ENCODE peak calls at places on chromosomes 13 and 19, in nine cellular contexts. One of them, this sample, is unnamed.

GRCh38 chr19:10086904-10087256 is 763 bp downstream of the SHFL start:
- DNase-seq in activated naive CD4-positive, alpha-beta T cell treated with anti-CD3 and anti-CD28 coated beads for 36 hours: peak; percentile 31
- DNase-seq in HCT116: no peak
- DNase-seq in activated T-cell treated with anti-CD3 and anti-CD28 coated beads for 4 hours: peak; percentile 53
- DNase-seq in stomach: no peak
- DNase-seq in heart left ventricle: no peak
- DNase-seq in stimulated activated CD4-positive, alpha-beta T cell treated with anti-CD3 and anti-CD28 coated beads, Interleukin-1b, Interleukin-23, amount 100 ng/mL, for 1 hour: no peak
- DNase-seq in NCI-H1694: no peak
- DNase-seq in fibroblast of villous mesenchyme: no peak
- DNase-seq in this sample: no peak

GRCh38 chr13:112990783-112991182 is 21.8 kb downstream of the MCF2L start:
- DNase-seq in activated naive CD4-positive, alpha-beta T cell treated with anti-CD3 and anti-CD28 coated beads for 36 hours: no peak
- DNase-seq in HCT116: no peak
- DNase-seq in activated T-cell treated with anti-CD3 and anti-CD28 coated beads for 4 hours: no peak
- DNase-seq in stomach: peak; percentile 88
- DNase-seq in heart left ventricle: no peak
- DNase-seq in stimulated activated CD4-positive, alpha-beta T cell treated with anti-CD3 and anti-CD28 coated beads, Interleukin-1b, Interleukin-23, amount 100 ng/mL, for 1 hour: no peak
- DNase-seq in NCI-H1694: no peak
- DNase-seq in fibroblast of villous mesenchyme: no peak
- DNase-seq in this sample: no peak

GRCh38 chr13:76293346-76293745 is 592.9 kb downstream of the KCTD12 start:
- DNase-seq in activated naive CD4-positive, alpha-beta T cell treated with anti-CD3 and anti-CD28 coated beads for 36 hours: no peak
- DNase-seq in HCT116: no peak
- DNase-seq in activated T-cell treated with anti-CD3 and anti-CD28 coated beads for 4 hours: no peak
- DNase-seq in stomach: no peak
- DNase-seq in heart left ventricle: no peak
- DNase-seq in stimulated activated CD4-positive, alpha-beta T cell treated with anti-CD3 and anti-CD28 coated beads, Interleukin-1b, Interleukin-23, amount 100 ng/mL, for 1 hour: no peak
- DNase-seq in NCI-H1694: no peak
- DNase-seq in fibroblast of villous mesenchyme: peak; percentile 34
- DNase-seq in this sample: no peak

GRCh38 chr13:109778102-109778542 is 8.3 kb downstream of the IRS2 start:
- DNase-seq in activated naive CD4-positive, alpha-beta T cell treated with anti-CD3 and anti-CD28 coated beads for 36 hours: peak; percentile 21
- DNase-seq in HCT116: no peak
- DNase-seq in activated T-cell treated with anti-CD3 and anti-CD28 coated beads for 4 hours: no peak
- DNase-seq in stomach: peak; percentile 65
- DNase-seq in heart left ventricle: no peak
- DNase-seq in stimulated activated CD4-positive, alpha-beta T cell treated with anti-CD3 and anti-CD28 coated beads, Interleukin-1b, Interleukin-23, amount 100 ng/mL, for 1 hour: no peak
- DNase-seq in NCI-H1694: no peak
- DNase-seq in fibroblast of villous mesenchyme: peak; percentile 47
- DNase-seq in this sample: no peak

GRCh38 chr13:109644069-109644750 is 142.2 kb downstream of the IRS2 start:
- DNase-seq in activated naive CD4-positive, alpha-beta T cell treated with anti-CD3 and anti-CD28 coated beads for 36 hours: no peak
- DNase-seq in HCT116: no peak
- DNase-seq in activated T-cell treated with anti-CD3 and anti-CD28 coated beads for 4 hours: no peak
- DNase-seq in stomach: no peak
- DNase-seq in heart left ventricle: no peak
- DNase-seq in stimulated activated CD4-positive, alpha-beta T cell treated with anti-CD3 and anti-CD28 coated beads, Interleukin-1b, Interleukin-23, amount 100 ng/mL, for 1 hour: no peak
- DNase-seq in NCI-H1694: no peak
- DNase-seq in fibroblast of villous mesenchyme: no peak
- DNase-seq in this sample: no peak

GRCh38 chr13:43057653-43058317 is 34.4 kb downstream of the DNAJC15 start:
- DNase-seq in activated naive CD4-positive, alpha-beta T cell treated with anti-CD3 and anti-CD28 coated beads for 36 hours: peak; percentile 50
- DNase-seq in HCT116: peak; percentile 68
- DNase-seq in activated T-cell treated with anti-CD3 and anti-CD28 coated beads for 4 hours: no peak
- DNase-seq in stomach: no peak
- DNase-seq in heart left ventricle: peak; percentile 38
- DNase-seq in stimulated activated CD4-positive, alpha-beta T cell treated with anti-CD3 and anti-CD28 coated beads, Interleukin-1b, Interleukin-23, amount 100 ng/mL, for 1 hour: no peak
- DNase-seq in NCI-H1694: no peak
- DNase-seq in fibroblast of villous mesenchyme: peak; percentile 44
- DNase-seq in this sample: no peak

GRCh38 chr13:39881887-39882286 is 226.4 kb downstream of the COG6 start:
- DNase-seq in activated naive CD4-positive, alpha-beta T cell treated with anti-CD3 and anti-CD28 coated beads for 36 hours: no peak
- DNase-seq in HCT116: no peak
- DNase-seq in activated T-cell treated with anti-CD3 and anti-CD28 coated beads for 4 hours: no peak
- DNase-seq in stomach: no peak
- DNase-seq in heart left ventricle: no peak
- DNase-seq in stimulated activated CD4-positive, alpha-beta T cell treated with anti-CD3 and anti-CD28 coated beads, Interleukin-1b, Interleukin-23, amount 100 ng/mL, for 1 hour: no peak
- DNase-seq in NCI-H1694: no peak
- DNase-seq in fibroblast of villous mesenchyme: no peak
- DNase-seq in this sample: no peak

GRCh38 chr19:18091217-18091608 is 4.5 kb upstream of the IL12RB1 start:
- DNase-seq in activated naive CD4-positive, alpha-beta T cell treated with anti-CD3 and anti-CD28 coated beads for 36 hours: peak; percentile 94
- DNase-seq in HCT116: no peak
- DNase-seq in activated T-cell treated with anti-CD3 and anti-CD28 coated beads for 4 hours: peak; percentile 81
- DNase-seq in stomach: peak; percentile 61
- DNase-seq in heart left ventricle: peak; percentile 60
- DNase-seq in stimulated activated CD4-positive, alpha-beta T cell treated with anti-CD3 and anti-CD28 coated beads, Interleukin-1b, Interleukin-23, amount 100 ng/mL, for 1 hour: peak; percentile 60
- DNase-seq in NCI-H1694: no peak
- DNase-seq in fibroblast of villous mesenchyme: no peak
- DNase-seq in this sample: no peak

GRCh38 chr13:47087841-47088240 is 191.0 kb upstream of the HTR2A start:
- DNase-seq in activated naive CD4-positive, alpha-beta T cell treated with anti-CD3 and anti-CD28 coated beads for 36 hours: no peak
- DNase-seq in HCT116: no peak
- DNase-seq in activated T-cell treated with anti-CD3 and anti-CD28 coated beads for 4 hours: no peak
- DNase-seq in stomach: no peak
- DNase-seq in heart left ventricle: no peak
- DNase-seq in stimulated activated CD4-positive, alpha-beta T cell treated with anti-CD3 and anti-CD28 coated beads, Interleukin-1b, Interleukin-23, amount 100 ng/mL, for 1 hour: no peak
- DNase-seq in NCI-H1694: no peak
- DNase-seq in fibroblast of villous mesenchyme: no peak
- DNase-seq in this sample: no peak

GRCh38 chr13:94224670-94225069 is 254.8 kb downstream of the DCT start:
- DNase-seq in activated naive CD4-positive, alpha-beta T cell treated with anti-CD3 and anti-CD28 coated beads for 36 hours: no peak
- DNase-seq in HCT116: no peak
- DNase-seq in activated T-cell treated with anti-CD3 and anti-CD28 coated beads for 4 hours: no peak
- DNase-seq in stomach: no peak
- DNase-seq in heart left ventricle: no peak
- DNase-seq in stimulated activated CD4-positive, alpha-beta T cell treated with anti-CD3 and anti-CD28 coated beads, Interleukin-1b, Interleukin-23, amount 100 ng/mL, for 1 hour: no peak
- DNase-seq in NCI-H1694: no peak
- DNase-seq in fibroblast of villous mesenchyme: no peak
- DNase-seq in this sample: no peak

GRCh38 chr13:92387245-92387644 is 839.4 kb upstream of the GPC6 start:
- DNase-seq in activated naive CD4-positive, alpha-beta T cell treated with anti-CD3 and anti-CD28 coated beads for 36 hours: no peak
- DNase-seq in HCT116: no peak
- DNase-seq in activated T-cell treated with anti-CD3 and anti-CD28 coated beads for 4 hours: no peak
- DNase-seq in stomach: no peak
- DNase-seq in heart left ventricle: no peak
- DNase-seq in stimulated activated CD4-positive, alpha-beta T cell treated with anti-CD3 and anti-CD28 coated beads, Interleukin-1b, Interleukin-23, amount 100 ng/mL, for 1 hour: no peak
- DNase-seq in NCI-H1694: no peak
- DNase-seq in fibroblast of villous mesenchyme: no peak
- DNase-seq in this sample: no peak

GRCh38 chr13:113155982-113156655 is 2.3 kb upstream of the PROZ start:
- DNase-seq in activated naive CD4-positive, alpha-beta T cell treated with anti-CD3 and anti-CD28 coated beads for 36 hours: no peak
- DNase-seq in HCT116: no peak
- DNase-seq in activated T-cell treated with anti-CD3 and anti-CD28 coated beads for 4 hours: no peak
- DNase-seq in stomach: no peak
- DNase-seq in heart left ventricle: no peak
- DNase-seq in stimulated activated CD4-positive, alpha-beta T cell treated with anti-CD3 and anti-CD28 coated beads, Interleukin-1b, Interleukin-23, amount 100 ng/mL, for 1 hour: no peak
- DNase-seq in NCI-H1694: no peak
- DNase-seq in fibroblast of villous mesenchyme: no peak
- DNase-seq in this sample: no peak

GRCh38 chr19:22832031-22832762 is at the start of gene ZNF723:
- DNase-seq in activated naive CD4-positive, alpha-beta T cell treated with anti-CD3 and anti-CD28 coated beads for 36 hours: no peak
- DNase-seq in HCT116: no peak
- DNase-seq in activated T-cell treated with anti-CD3 and anti-CD28 coated beads for 4 hours: no peak
- DNase-seq in stomach: no peak
- DNase-seq in heart left ventricle: no peak
- DNase-seq in stimulated activated CD4-positive, alpha-beta T cell treated with anti-CD3 and anti-CD28 coated beads, Interleukin-1b, Interleukin-23, amount 100 ng/mL, for 1 hour: no peak
- DNase-seq in NCI-H1694: no peak
- DNase-seq in fibroblast of villous mesenchyme: no peak
- DNase-seq in this sample: no peak

GRCh38 chr13:100129605-100130004 is 40.7 kb downstream of the PCCA start:
- DNase-seq in activated naive CD4-positive, alpha-beta T cell treated with anti-CD3 and anti-CD28 coated beads for 36 hours: no peak
- DNase-seq in HCT116: no peak
- DNase-seq in activated T-cell treated with anti-CD3 and anti-CD28 coated beads for 4 hours: no peak
- DNase-seq in stomach: no peak
- DNase-seq in heart left ventricle: no peak
- DNase-seq in stimulated activated CD4-positive, alpha-beta T cell treated with anti-CD3 and anti-CD28 coated beads, Interleukin-1b, Interleukin-23, amount 100 ng/mL, for 1 hour: no peak
- DNase-seq in NCI-H1694: no peak
- DNase-seq in fibroblast of villous mesenchyme: no peak
- DNase-seq in this sample: no peak

GRCh38 chr13:72386138-72386684 is 341.2 kb downstream of the MZT1 start:
- DNase-seq in activated naive CD4-positive, alpha-beta T cell treated with anti-CD3 and anti-CD28 coated beads for 36 hours: no peak
- DNase-seq in HCT116: no peak
- DNase-seq in activated T-cell treated with anti-CD3 and anti-CD28 coated beads for 4 hours: no peak
- DNase-seq in stomach: no peak
- DNase-seq in heart left ventricle: no peak
- DNase-seq in stimulated activated CD4-positive, alpha-beta T cell treated with anti-CD3 and anti-CD28 coated beads, Interleukin-1b, Interleukin-23, amount 100 ng/mL, for 1 hour: no peak
- DNase-seq in NCI-H1694: no peak
- DNase-seq in fibroblast of villous mesenchyme: no peak
- DNase-seq in this sample: no peak

GRCh38 chr13:109241160-109241559 is 545.2 kb downstream of the IRS2 start:
- DNase-seq in activated naive CD4-positive, alpha-beta T cell treated with anti-CD3 and anti-CD28 coated beads for 36 hours: no peak
- DNase-seq in HCT116: no peak
- DNase-seq in activated T-cell treated with anti-CD3 and anti-CD28 coated beads for 4 hours: no peak
- DNase-seq in stomach: no peak
- DNase-seq in heart left ventricle: no peak
- DNase-seq in stimulated activated CD4-positive, alpha-beta T cell treated with anti-CD3 and anti-CD28 coated beads, Interleukin-1b, Interleukin-23, amount 100 ng/mL, for 1 hour: no peak
- DNase-seq in NCI-H1694: no peak
- DNase-seq in fibroblast of villous mesenchyme: no peak
- DNase-seq in this sample: no peak

GRCh38 chr13:75316427-75316826 is 165.5 kb downstream of the TBC1D4 start:
- DNase-seq in activated naive CD4-positive, alpha-beta T cell treated with anti-CD3 and anti-CD28 coated beads for 36 hours: no peak
- DNase-seq in HCT116: no peak
- DNase-seq in activated T-cell treated with anti-CD3 and anti-CD28 coated beads for 4 hours: no peak
- DNase-seq in stomach: no peak
- DNase-seq in heart left ventricle: no peak
- DNase-seq in stimulated activated CD4-positive, alpha-beta T cell treated with anti-CD3 and anti-CD28 coated beads, Interleukin-1b, Interleukin-23, amount 100 ng/mL, for 1 hour: no peak
- DNase-seq in NCI-H1694: no peak
- DNase-seq in fibroblast of villous mesenchyme: peak; percentile 30
- DNase-seq in this sample: no peak